ENCODE peak calls at places on chromosome 20, in eight cellular contexts. A is right lobe of liver, P is testis, D is upper lobe of right lung, S is omental fat pad, Z is GM13977, L is psoas muscle, Y is lower leg skin. B is an unnamed sample.

GRCh38 chr20:58153121-58153520 is 75.3 kb downstream of the ANKRD60 start:
- DNase-seq in A (no peak), P (no peak), D (no peak), S (no peak), Z (no peak), L (no peak), Y (no peak), B (no peak)

GRCh38 chr20:16107172-16107870 is 465.9 kb downstream of the KIF16B start:
- DNase-seq in A (no peak), P (peak), D (no peak), S (no peak), Z (no peak), L (no peak), Y (no peak), B (no peak)

GRCh38 chr20:58125726-58126125 is 102.7 kb downstream of the ANKRD60 start:
- DNase-seq in A (no peak), P (no peak), D (no peak), S (no peak), Z (no peak), L (no peak), Y (no peak), B (no peak)

GRCh38 chr20:2382833-2383232 is 2.1 kb downstream of the TGM6 start:
- DNase-seq in A (no peak), P (no peak), D (no peak), S (no peak), Z (no peak), L (no peak), Y (no peak), B (no peak)

GRCh38 chr20:13685623-13686022 is 46.9 kb upstream of the TASP1 start:
- DNase-seq in A (no peak), P (no peak), D (no peak), S (no peak), Z (no peak), L (no peak), Y (no peak), B (no peak)

GRCh38 chr20:25314497-25315417 is 66.9 kb downstream of the PYGB start:
- DNase-seq in A (no peak), P (no peak), D (peak), S (peak), Z (no peak), L (no peak), Y (no peak), B (no peak)

GRCh38 chr20:54162378-54162777 is 11.4 kb downstream of the CYP24A1 start:
- DNase-seq in A (no peak), P (no peak), D (no peak), S (no peak), Z (no peak), L (no peak), Y (no peak), B (no peak)

GRCh38 chr20:9515761-9516657 is 1.6 kb downstream of the LAMP5 start:
- DNase-seq in A (no peak), P (no peak), D (no peak), S (no peak), Z (no peak), L (no peak), Y (no peak), B (no peak)

GRCh38 chr20:19835533-19836222 is 77.6 kb downstream of the RIN2 start:
- DNase-seq in A (no peak), P (no peak), D (no peak), S (no peak), Z (no peak), L (no peak), Y (no peak), B (no peak)

GRCh38 chr20:59514554-59514953 is 89.8 kb upstream of the PHACTR3 start:
- DNase-seq in A (no peak), P (no peak), D (no peak), S (no peak), Z (no peak), L (no peak), Y (no peak), B (no peak)

GRCh38 chr20:63463400-63464288 is 8.8 kb downstream of the KCNQ2 start:
- DNase-seq in A (no peak), P (no peak), D (no peak), S (no peak), Z (no peak), L (no peak), Y (no peak), B (no peak)

GRCh38 chr20:37969949-37970855 is 63.1 kb downstream of the TTI1 start:
- DNase-seq in A (no peak), P (no peak), D (no peak), S (no peak), Z (no peak), L (no peak), Y (no peak), B (no peak)

GRCh38 chr20:60868316-60868891 is 383.7 kb upstream of the CDH4 start:
- DNase-seq in A (no peak), P (no peak), D (no peak), S (no peak), Z (no peak), L (no peak), Y (no peak), B (no peak)

GRCh38 chr20:60867589-60867988 is 384.5 kb upstream of the CDH4 start:
- DNase-seq in A (no peak), P (no peak), D (no peak), S (no peak), Z (no peak), L (no peak), Y (no peak), B (no peak)

GRCh38 chr20:60870040-60870439 is 382.0 kb upstream of the CDH4 start:
- DNase-seq in A (no peak), P (no peak), D (no peak), S (no peak), Z (no peak), L (no peak), Y (no peak), B (no peak)

GRCh38 chr20:60869032-60869550 is 383.0 kb upstream of the CDH4 start:
- DNase-seq in A (no peak), P (no peak), D (no peak), S (no peak), Z (no peak), L (no peak), Y (no peak), B (no peak)

DNA sequence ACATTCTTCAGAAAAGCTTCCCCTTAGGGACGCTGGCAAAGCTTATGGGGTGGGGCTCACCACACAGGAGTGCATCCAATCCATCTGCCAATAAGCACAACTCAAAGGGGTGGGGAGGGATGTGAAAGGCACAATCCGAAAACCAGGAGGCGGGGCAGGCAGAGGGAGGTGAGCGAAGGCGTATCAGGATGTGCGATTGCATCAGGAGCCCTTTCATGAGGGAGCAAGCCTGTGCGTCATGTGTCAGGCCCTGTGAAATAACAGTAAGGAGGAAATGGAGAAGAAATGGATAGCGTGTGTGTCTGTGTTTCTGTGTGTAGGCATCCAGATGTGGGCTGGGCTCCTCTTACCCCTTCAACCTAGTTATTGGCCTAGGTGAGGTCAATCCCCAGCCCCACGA is 382.4 kb upstream of the CDH4 start:
- DNase-seq in A (no peak), P (no peak), D (no peak), S (no peak), Z (no peak), L (no peak), Y (no peak), B (no peak)
- TF ChIP-seq CTCF in A (no peak), P (no peak), D (no peak), S (no peak), Z (no peak), L (no peak), Y (no peak), B (no peak)

GRCh38 chr20:23451956-23452487 is 654 bp downstream of the CST11 start:
- DNase-seq in A (no peak), P (no peak), D (no peak), S (no peak), Z (no peak), L (no peak), Y (no peak), B (no peak)

GRCh38 chr20:23453944-23454543 is 1.4 kb upstream of the CST11 start:
- DNase-seq in A (no peak), P (no peak), D (no peak), S (no peak), Z (no peak), L (no peak), Y (no peak), B (no peak)

GRCh38 chr20:23450877-23451276 is 1.8 kb downstream of the CST11 start:
- DNase-seq in A (no peak), P (no peak), D (no peak), S (no peak), Z (no peak), L (no peak), Y (no peak), B (no peak)

GRCh38 chr20:23454816-23455215 is 2.1 kb upstream of the CST11 start:
- DNase-seq in A (no peak), P (no peak), D (no peak), S (no peak), Z (no peak), L (no peak), Y (no peak), B (no peak)

DNA sequence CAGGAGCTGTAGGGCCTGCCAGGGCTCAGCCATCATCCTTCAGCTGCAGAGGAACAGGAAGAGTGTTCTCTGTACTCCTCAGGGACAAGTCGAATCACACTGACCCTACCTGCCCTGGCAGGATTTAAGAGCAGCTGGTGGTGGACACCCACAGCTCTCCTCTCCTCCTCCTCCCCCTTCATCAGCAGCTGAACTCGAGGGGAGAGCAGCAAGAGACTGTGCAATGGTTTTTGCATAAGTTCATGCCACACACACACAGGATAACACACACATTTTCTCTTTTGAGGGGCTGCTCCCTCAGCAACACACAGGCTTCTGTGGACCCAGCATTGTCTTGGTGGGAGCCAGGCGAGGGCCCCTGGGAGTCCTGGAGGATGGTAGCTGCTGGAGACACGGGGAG is at the start of gene CST11:
- DNase-seq in A (no peak), P (no peak), D (no peak), S (no peak), Z (no peak), L (no peak), Y (no peak), B (no peak)
- TF ChIP-seq CTCF in A (no peak), P (no peak), D (no peak), S (no peak), Z (no peak), L (no peak), Y (no peak), B (no peak)

GRCh38 chr20:6416371-6416770 is 293.5 kb upstream of the FERMT1 start:
- DNase-seq in A (no peak), P (no peak), D (no peak), S (no peak), Z (no peak), L (no peak), Y (no peak), B (no peak)
- TF ChIP-seq CTCF in A (no peak), P (no peak), D (no peak), S (no peak), Z (peak), L (no peak), Y (no peak), B (no peak)

GRCh38 chr20:17947474-17947815 is 21.1 kb downstream of the SNX5 start:
- DNase-seq in A (no peak), P (no peak), D (no peak), S (no peak), Z (no peak), L (no peak), Y (no peak), B (no peak)
- TF ChIP-seq CTCF in A (no peak), P (no peak), D (no peak), S (no peak), Z (no peak), L (no peak), Y (no peak), B (no peak)

GRCh38 chr20:881051-881820 is 34.9 kb downstream of the ANGPT4 start:
- DNase-seq in A (no peak), P (no peak), D (no peak), S (no peak), Z (no peak), L (no peak), Y (no peak), B (no peak)

GRCh38 chr20:889110-889509 is 27.0 kb downstream of the ANGPT4 start:
- DNase-seq in A (no peak), P (no peak), D (no peak), S (no peak), Z (no peak), L (no peak), Y (no peak), B (no peak)

GRCh38 chr20:888057-888456 is 28.1 kb downstream of the ANGPT4 start:
- DNase-seq in A (no peak), P (no peak), D (no peak), S (no peak), Z (no peak), L (no peak), Y (no peak), B (no peak)

GRCh38 chr20:887137-887536 is 29.0 kb downstream of the ANGPT4 start:
- DNase-seq in A (no peak), P (no peak), D (no peak), S (no peak), Z (no peak), L (no peak), Y (no peak), B (no peak)

DNA sequence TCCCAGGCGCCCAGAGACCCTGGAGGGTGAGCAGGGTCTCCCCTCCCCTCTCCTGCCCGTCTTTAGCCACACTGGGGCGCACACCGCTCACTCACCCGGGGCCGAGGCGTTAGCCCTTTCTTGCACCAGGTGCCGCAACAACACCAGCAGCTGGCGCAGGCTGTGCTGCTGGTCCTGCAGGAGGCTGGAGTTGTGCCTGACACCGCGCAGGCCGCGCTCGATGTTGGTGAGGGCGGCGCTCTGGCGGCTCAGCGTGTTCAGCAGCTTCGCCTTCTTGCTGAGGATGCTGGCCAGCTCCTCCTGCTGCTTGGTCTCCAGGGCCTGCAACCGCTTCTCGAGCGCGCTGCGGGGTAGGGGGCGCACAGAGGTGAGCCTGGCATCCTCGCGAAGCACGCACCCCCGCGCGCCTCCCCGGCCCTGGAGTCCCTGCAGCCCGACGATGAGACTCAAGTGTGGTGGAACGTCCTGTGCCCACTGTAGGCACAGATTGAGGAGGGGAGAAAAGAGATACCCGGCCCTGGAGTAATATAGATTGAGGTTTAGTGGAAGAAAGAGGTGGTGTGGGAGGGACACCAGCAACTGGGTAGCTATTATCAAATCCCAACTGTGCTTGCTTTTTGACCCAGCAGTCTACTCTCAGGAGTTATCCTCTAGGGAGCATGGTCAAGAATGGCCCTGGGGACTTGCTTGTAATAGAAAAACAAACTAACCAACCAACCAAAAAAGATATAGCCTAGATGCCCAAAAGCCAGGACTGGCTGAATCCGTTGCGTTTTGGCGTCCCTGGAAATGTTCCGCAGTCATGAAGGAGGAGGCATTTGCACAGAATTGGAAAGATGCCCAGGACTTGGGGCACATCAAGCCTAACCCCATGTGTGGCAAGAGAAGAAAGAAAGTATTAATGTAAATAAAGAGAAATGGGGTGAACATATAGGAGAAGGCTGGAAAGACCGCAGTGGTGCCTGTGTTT is 30.9 kb downstream of the ANGPT4 start:
- DNase-seq in A (no peak), P (peak), D (no peak), S (no peak), Z (no peak), L (no peak), Y (no peak), B (no peak)
- TF ChIP-seq CTCF in A (no peak), P (no peak), D (peak), S (no peak), Z (no peak), L (no peak), Y (no peak), B (no peak)

DNA sequence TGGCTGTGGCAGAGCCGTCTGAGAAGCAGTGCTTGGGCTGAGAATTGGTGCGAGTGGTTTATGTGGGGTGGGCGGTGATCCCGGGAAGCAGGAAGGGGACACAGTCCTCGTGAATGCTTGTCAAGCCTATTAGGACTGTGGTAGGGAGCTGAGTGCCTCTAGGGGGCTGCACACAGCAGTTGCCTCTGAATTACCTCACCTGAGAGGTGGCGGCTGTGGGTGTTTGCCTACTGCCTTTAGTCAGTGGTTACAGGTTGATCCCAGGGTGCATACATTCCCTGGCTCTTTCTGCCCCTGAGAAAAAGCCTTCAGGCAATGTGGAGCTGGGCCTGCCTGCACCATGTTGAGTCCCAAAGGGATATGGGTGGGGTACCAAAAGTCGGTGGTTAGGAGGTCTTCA is 5.2 kb downstream of the AP5S1 start:
- DNase-seq in A (no peak), P (no peak), D (no peak), S (no peak), Z (no peak), L (no peak), Y (no peak), B (no peak)
- TF ChIP-seq CTCF in A (no peak), P (no peak), D (no peak), S (no peak), Z (peak), L (no peak), Y (no peak), B (no peak)